ENCODE peak calls at places on chromosome 2, in five cellular contexts. One of them, this sample, is unnamed.

GRCh38 chr2:10964076-10964812 is 52.5 kb downstream of the KCNF1 start:
- DNase-seq in GM12878: no peak
- DNase-seq in SK-N-SH: no peak
- DNase-seq in K562: no peak
- DNase-seq in HepG2: no peak
- DNase-seq in this sample: no peak

GRCh38 chr2:120624738-120625446 is 110.8 kb upstream of the GLI2 start:
- DNase-seq in SK-N-SH: no peak
- DNase-seq in HepG2: no peak
- DNase-seq in K562: no peak
- DNase-seq in GM12878: no peak
- DNase-seq in this sample: no peak

GRCh38 chr2:223010641-223011040 is 41.3 kb upstream of the KCNE4 start:
- DNase-seq in GM12878: no peak
- DNase-seq in SK-N-SH: no peak
- DNase-seq in HepG2: no peak
- DNase-seq in K562: no peak
- DNase-seq in this sample: no peak

GRCh38 chr2:24824071-24824588 is 30.9 kb downstream of the CENPO start:
- DNase-seq in HepG2: no peak
- DNase-seq in GM12878: no peak
- DNase-seq in SK-N-SH: peak; percentile 20
- DNase-seq in K562: no peak
- DNase-seq in this sample: no peak

GRCh38 chr2:103986001-103986400 is 867.9 kb upstream of the POU3F3 start:
- DNase-seq in GM12878: no peak
- DNase-seq in K562: no peak
- DNase-seq in SK-N-SH: no peak
- DNase-seq in HepG2: no peak
- DNase-seq in this sample: no peak

GRCh38 chr2:65313954-65314256 is 86.3 kb downstream of the ACTR2 start:
- DNase-seq in HepG2: no peak
- DNase-seq in K562: no peak
- DNase-seq in GM12878: no peak
- DNase-seq in SK-N-SH: no peak
- DNase-seq in this sample: no peak

GRCh38 chr2:54617409-54617808 is 106.1 kb upstream of the EML6 start:
- DNase-seq in K562: no peak
- DNase-seq in HepG2: no peak
- DNase-seq in GM12878: no peak
- DNase-seq in SK-N-SH: no peak
- DNase-seq in this sample: no peak

GRCh38 chr2:219273887-219274391 is 5.2 kb upstream of the DNAJB2 start:
- DNase-seq in GM12878: no peak
- DNase-seq in SK-N-SH: no peak
- DNase-seq in K562: no peak
- DNase-seq in HepG2: no peak
- DNase-seq in this sample: no peak

GRCh38 chr2:143034292-143035074 is 94.7 kb upstream of the ARHGAP15 start:
- DNase-seq in HepG2: peak; percentile 90
- DNase-seq in K562: peak; percentile 67
- DNase-seq in SK-N-SH: peak; percentile 57
- DNase-seq in GM12878: peak; percentile 53
- DNase-seq in this sample: peak; percentile 65

GRCh38 chr2:152037711-152038110 is 61.1 kb downstream of the CACNB4 start:
- DNase-seq in SK-N-SH: no peak
- DNase-seq in GM12878: no peak
- DNase-seq in HepG2: no peak
- DNase-seq in K562: no peak
- DNase-seq in this sample: no peak

GRCh38 chr2:27308359-27308875 is at the start of gene UCN:
- DNase-seq in GM12878: no peak
- DNase-seq in K562: no peak
- DNase-seq in HepG2: no peak
- DNase-seq in SK-N-SH: peak; percentile 82
- DNase-seq in this sample: no peak

GRCh38 chr2:239186516-239186915 is 214.3 kb downstream of the HDAC4 start:
- DNase-seq in HepG2: no peak
- DNase-seq in K562: no peak
- DNase-seq in GM12878: no peak
- DNase-seq in SK-N-SH: no peak
- DNase-seq in this sample: no peak

GRCh38 chr2:48483916-48484315 is 46.0 kb upstream of the STON1 start:
- DNase-seq in K562: no peak
- DNase-seq in GM12878: no peak
- DNase-seq in HepG2: no peak
- DNase-seq in SK-N-SH: no peak
- DNase-seq in this sample: no peak

GRCh38 chr2:17793293-17793692 is 23.0 kb upstream of the MSGN1 start:
- DNase-seq in HepG2: no peak
- DNase-seq in SK-N-SH: no peak
- DNase-seq in GM12878: no peak
- DNase-seq in K562: no peak
- DNase-seq in this sample: no peak

GRCh38 chr2:156157670-156158069 is 174.9 kb downstream of the NR4A2 start:
- DNase-seq in SK-N-SH: no peak
- DNase-seq in HepG2: no peak
- DNase-seq in K562: no peak
- DNase-seq in GM12878: no peak
- DNase-seq in this sample: no peak

GRCh38 chr2:12412898-12413305 is 303.8 kb upstream of the TRIB2 start:
- DNase-seq in HepG2: no peak
- DNase-seq in GM12878: peak; percentile 57
- DNase-seq in K562: no peak
- DNase-seq in SK-N-SH: peak; percentile 43
- DNase-seq in this sample: no peak

GRCh38 chr2:42809876-42810125 is 17.4 kb upstream of the HAAO start:
- DNase-seq in SK-N-SH: peak; percentile 97
- DNase-seq in GM12878: no peak
- DNase-seq in K562: peak; percentile 91
- DNase-seq in HepG2: peak; percentile 79
- DNase-seq in this sample: peak; percentile 77

GRCh38 chr2:71566271-71566858 is 113.0 kb downstream of the DYSF start:
- DNase-seq in K562: no peak
- DNase-seq in GM12878: no peak
- DNase-seq in HepG2: no peak
- DNase-seq in SK-N-SH: no peak
- DNase-seq in this sample: no peak

GRCh38 chr2:168336786-168337388 is 89.5 kb upstream of the STK39 start:
- DNase-seq in GM12878: no peak
- DNase-seq in SK-N-SH: no peak
- DNase-seq in K562: no peak
- DNase-seq in HepG2: peak; percentile 69
- DNase-seq in this sample: peak; percentile 26

GRCh38 chr2:140502951-140503630 is 1627.7 kb downstream of the LRP1B start:
- DNase-seq in K562: no peak
- DNase-seq in HepG2: no peak
- DNase-seq in GM12878: no peak
- DNase-seq in SK-N-SH: no peak
- DNase-seq in this sample: no peak

GRCh38 chr2:46771309-46771708 is 144.3 kb downstream of the MCFD2 start:
- DNase-seq in GM12878: no peak
- DNase-seq in SK-N-SH: no peak
- DNase-seq in HepG2: no peak
- DNase-seq in K562: no peak
- DNase-seq in this sample: no peak

GRCh38 chr2:135256531-135257258 is 204.6 kb downstream of the RAB3GAP1 start:
- DNase-seq in HepG2: no peak
- DNase-seq in SK-N-SH: no peak
- DNase-seq in GM12878: no peak
- DNase-seq in K562: no peak
- DNase-seq in this sample: no peak

GRCh38 chr2:152335016-152335850 is at the start of gene FMNL2:
- DNase-seq in HepG2: peak; percentile 88
- DNase-seq in K562: peak; percentile 76
- DNase-seq in SK-N-SH: peak; percentile 95
- DNase-seq in GM12878: peak; percentile 24
- DNase-seq in this sample: peak; percentile 90

GRCh38 chr2:217061916-217062315 is 202.1 kb upstream of the TNP1 start:
- DNase-seq in SK-N-SH: no peak
- DNase-seq in HepG2: no peak
- DNase-seq in GM12878: no peak
- DNase-seq in K562: no peak
- DNase-seq in this sample: no peak
- TF ChIP-seq FOXM1 in SK-N-SH: no peak
- TF ChIP-seq FOXM1 in HepG2: no peak
- TF ChIP-seq FOXM1 in GM12878: no peak
- TF ChIP-seq FOXM1 in K562: no peak
- TF ChIP-seq FOXM1 in this sample: no peak

GRCh38 chr2:172193331-172194089 is 90.8 kb upstream of the DLX2 start:
- DNase-seq in K562: no peak
- DNase-seq in HepG2: no peak
- DNase-seq in GM12878: no peak
- DNase-seq in SK-N-SH: no peak
- DNase-seq in this sample: no peak
- TF ChIP-seq FOXM1 in K562: no peak
- TF ChIP-seq FOXM1 in HepG2: no peak
- TF ChIP-seq FOXM1 in GM12878: no peak
- TF ChIP-seq FOXM1 in SK-N-SH: no peak
- TF ChIP-seq FOXM1 in this sample: no peak

DNA sequence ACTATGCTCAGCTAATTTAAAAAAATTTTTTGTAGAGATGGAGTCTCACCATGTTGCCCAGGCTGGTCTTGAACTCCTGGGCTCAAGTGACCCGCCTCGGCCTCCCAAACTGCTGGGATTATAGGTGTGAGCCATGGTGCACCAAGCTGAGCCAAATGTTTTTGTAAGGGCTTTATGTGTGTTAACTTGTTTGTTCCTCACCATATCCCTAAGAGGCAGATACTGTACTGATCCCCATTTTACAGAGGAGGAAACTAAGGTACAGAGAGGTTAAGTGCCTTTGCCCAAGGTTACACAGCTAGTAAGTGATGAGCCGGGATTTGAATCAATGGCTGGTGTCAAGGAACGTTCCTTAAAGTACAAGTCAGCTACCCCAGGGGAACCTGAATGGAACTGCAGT is 85.3 kb upstream of the KLF7 start:
- DNase-seq in HepG2: no peak
- DNase-seq in GM12878: no peak
- DNase-seq in SK-N-SH: no peak
- DNase-seq in K562: no peak
- DNase-seq in this sample: no peak
- TF ChIP-seq FOXM1 in HepG2: no peak
- TF ChIP-seq FOXM1 in GM12878: no peak
- TF ChIP-seq FOXM1 in SK-N-SH: no peak
- TF ChIP-seq FOXM1 in K562: no peak
- TF ChIP-seq FOXM1 in this sample: no peak

DNA sequence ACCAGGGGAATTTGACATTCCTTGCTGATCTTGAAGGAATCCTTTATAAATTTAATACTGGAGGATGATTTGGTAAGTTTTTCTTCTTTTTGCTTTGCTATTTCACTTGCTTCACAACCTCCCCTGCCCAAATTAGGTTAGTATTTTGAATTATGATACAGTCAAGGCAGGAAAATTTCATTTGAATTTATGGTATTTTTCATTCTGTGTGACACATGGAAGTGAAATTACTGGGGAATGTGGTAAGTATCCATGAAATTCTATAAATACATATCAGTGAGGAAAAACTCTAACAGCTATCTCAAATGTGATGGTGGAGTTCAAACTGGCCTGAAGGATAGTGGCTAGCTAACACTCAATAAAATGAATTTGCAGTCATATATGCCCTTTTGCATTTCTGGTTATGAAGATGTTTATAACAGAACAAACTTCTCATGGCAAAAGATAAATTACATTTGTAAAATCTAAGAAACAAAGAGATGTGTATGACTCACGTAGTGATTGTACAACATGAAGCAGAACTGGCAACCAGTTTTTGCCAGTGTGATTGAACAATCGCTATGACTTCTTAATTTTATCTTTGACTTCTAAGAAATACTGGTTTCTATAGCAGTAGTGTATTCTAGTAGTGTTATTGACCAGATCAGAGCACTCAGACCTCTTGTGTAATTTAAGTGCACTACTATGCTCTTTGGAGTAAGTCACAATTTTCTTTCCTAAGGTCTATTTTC is 152.6 kb downstream of the IKZF2 start:
- DNase-seq in SK-N-SH: no peak
- DNase-seq in GM12878: no peak
- DNase-seq in HepG2: no peak
- DNase-seq in K562: no peak
- DNase-seq in this sample: no peak
- TF ChIP-seq FOXM1 in SK-N-SH: no peak
- TF ChIP-seq FOXM1 in GM12878: peak; percentile 18
- TF ChIP-seq FOXM1 in HepG2: no peak
- TF ChIP-seq FOXM1 in K562: no peak
- TF ChIP-seq FOXM1 in this sample: no peak

GRCh38 chr2:233999182-233999581 is 51.3 kb upstream of the SPP2 start:
- DNase-seq in SK-N-SH: peak; percentile 48
- DNase-seq in GM12878: no peak
- DNase-seq in HepG2: no peak
- DNase-seq in K562: no peak
- DNase-seq in this sample: peak; percentile 12

GRCh38 chr2:234001380-234001993 is 49.0 kb upstream of the SPP2 start:
- DNase-seq in GM12878: no peak
- DNase-seq in K562: no peak
- DNase-seq in SK-N-SH: no peak
- DNase-seq in HepG2: no peak
- DNase-seq in this sample: no peak

GRCh38 chr2:234002281-234002680 is 48.2 kb upstream of the SPP2 start:
- DNase-seq in SK-N-SH: no peak
- DNase-seq in K562: no peak
- DNase-seq in GM12878: no peak
- DNase-seq in HepG2: no peak
- DNase-seq in this sample: no peak

GRCh38 chr2:234005126-234005525 is 45.4 kb upstream of the SPP2 start:
- DNase-seq in SK-N-SH: no peak
- DNase-seq in GM12878: no peak
- DNase-seq in K562: no peak
- DNase-seq in HepG2: no peak
- DNase-seq in this sample: no peak

DNA sequence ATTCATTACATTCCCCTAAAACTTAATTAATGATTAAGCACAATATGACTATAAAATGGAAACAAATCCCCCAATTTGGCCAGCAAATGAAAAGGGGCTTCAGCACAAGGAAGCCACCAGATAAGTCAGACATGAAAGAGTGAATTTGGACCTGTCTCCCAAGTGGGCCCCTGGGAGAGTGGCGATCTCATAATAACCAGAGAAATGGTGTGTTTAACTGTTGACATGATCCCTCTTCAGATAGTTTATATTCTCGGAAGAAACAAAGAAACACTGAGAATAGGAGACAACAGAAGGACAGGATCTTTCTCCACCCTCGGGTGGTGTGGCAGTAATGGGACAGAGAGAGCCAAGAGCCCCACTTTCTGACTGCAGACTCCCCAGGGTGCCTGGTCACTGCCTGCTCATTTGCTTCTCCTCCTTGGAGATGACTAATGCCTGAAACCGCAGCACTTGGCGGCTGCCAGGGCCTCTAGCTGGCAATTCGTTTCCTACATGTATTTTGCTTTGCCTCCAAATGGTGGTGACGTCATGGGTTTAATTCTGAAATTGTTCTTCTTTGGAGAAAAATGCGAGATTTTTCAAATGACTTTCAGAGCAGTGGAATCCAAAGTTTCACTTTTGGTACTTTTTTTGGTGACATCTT is 46.4 kb upstream of the SPP2 start:
- DNase-seq in SK-N-SH: no peak
- DNase-seq in HepG2: no peak
- DNase-seq in GM12878: no peak
- DNase-seq in K562: no peak
- DNase-seq in this sample: peak; percentile 28
- TF ChIP-seq FOXM1 in SK-N-SH: peak; percentile 32
- TF ChIP-seq FOXM1 in HepG2: no peak
- TF ChIP-seq FOXM1 in GM12878: no peak
- TF ChIP-seq FOXM1 in K562: no peak
- TF ChIP-seq FOXM1 in this sample: no peak